ENCODE peak calls at places on chromosomes 1 and 21, in five cellular contexts. One of them, this sample, is unnamed.

GRCh38 chr1:222769181-222769580 is 32.2 kb downstream of the FAM177B start:
- DNase-seq in colonic mucosa: no peak
- DNase-seq in WTC11: no peak
- DNase-seq in T-cell: no peak
- DNase-seq in foreskin fibroblast: no peak
- DNase-seq in this sample: no peak

GRCh38 chr1:208967334-208967733 is 616.2 kb upstream of the CAMK1G start:
- DNase-seq in foreskin fibroblast: no peak
- DNase-seq in T-cell: no peak
- DNase-seq in colonic mucosa: no peak
- DNase-seq in WTC11: no peak
- DNase-seq in this sample: no peak

GRCh38 chr1:28592314-28593071 is 428 bp downstream of the RAB42 start:
- DNase-seq in T-cell: no peak
- DNase-seq in colonic mucosa: peak; percentile 27
- DNase-seq in foreskin fibroblast: peak; percentile 33
- DNase-seq in WTC11: peak; percentile 40
- DNase-seq in this sample: peak; percentile 39

GRCh38 chr1:24931481-24932221 is 1.6 kb upstream of the RUNX3 start:
- DNase-seq in foreskin fibroblast: no peak
- DNase-seq in WTC11: no peak
- DNase-seq in T-cell: no peak
- DNase-seq in colonic mucosa: no peak
- DNase-seq in this sample: no peak

GRCh38 chr1:95793893-95794292 is 559.9 kb downstream of the RWDD3 start:
- DNase-seq in foreskin fibroblast: peak; percentile 8
- DNase-seq in WTC11: peak; percentile 45
- DNase-seq in colonic mucosa: no peak
- DNase-seq in T-cell: no peak
- DNase-seq in this sample: no peak

GRCh38 chr1:178341218-178341956 is 155.4 kb downstream of the CLEC20A start:
- DNase-seq in foreskin fibroblast: peak; percentile 95
- DNase-seq in T-cell: no peak
- DNase-seq in WTC11: peak; percentile 88
- DNase-seq in colonic mucosa: peak; percentile 83
- DNase-seq in this sample: peak; percentile 90

GRCh38 chr1:246447501-246447900 is 59.6 kb downstream of the SMYD3 start:
- DNase-seq in colonic mucosa: no peak
- DNase-seq in foreskin fibroblast: peak; percentile 10
- DNase-seq in WTC11: no peak
- DNase-seq in T-cell: no peak
- DNase-seq in this sample: no peak

GRCh38 chr1:239909894-239910293 is 181.8 kb upstream of the FMN2 start:
- DNase-seq in T-cell: no peak
- DNase-seq in WTC11: no peak
- DNase-seq in foreskin fibroblast: peak; percentile 36
- DNase-seq in colonic mucosa: no peak
- DNase-seq in this sample: no peak

GRCh38 chr1:183273300-183273699 is 87.2 kb downstream of the LAMC2 start:
- DNase-seq in WTC11: no peak
- DNase-seq in foreskin fibroblast: peak; percentile 71
- DNase-seq in T-cell: no peak
- DNase-seq in colonic mucosa: no peak
- DNase-seq in this sample: peak; percentile 30

GRCh38 chr21:25456672-25457071 is 150.6 kb downstream of the MRPL39 start:
- DNase-seq in T-cell: no peak
- DNase-seq in WTC11: no peak
- DNase-seq in colonic mucosa: no peak
- DNase-seq in foreskin fibroblast: no peak
- DNase-seq in this sample: no peak

GRCh38 chr1:201594575-201595245 is 55.8 kb downstream of the NAV1 start:
- DNase-seq in T-cell: no peak
- DNase-seq in colonic mucosa: no peak
- DNase-seq in WTC11: peak; percentile 81
- DNase-seq in foreskin fibroblast: peak; percentile 60
- DNase-seq in this sample: no peak

GRCh38 chr1:177007437-177008161 is 156.9 kb downstream of the ASTN1 start:
- DNase-seq in colonic mucosa: no peak
- DNase-seq in WTC11: no peak
- DNase-seq in T-cell: no peak
- DNase-seq in foreskin fibroblast: no peak
- DNase-seq in this sample: no peak

GRCh38 chr1:150765229-150765976 is at the start of gene CTSS:
- DNase-seq in T-cell: peak; percentile 8
- DNase-seq in WTC11: no peak
- DNase-seq in colonic mucosa: no peak
- DNase-seq in foreskin fibroblast: peak; percentile 42
- DNase-seq in this sample: no peak

GRCh38 chr1:155079487-155080249 is 1.0 kb downstream of the EFNA3 start:
- DNase-seq in T-cell: no peak
- DNase-seq in WTC11: no peak
- DNase-seq in colonic mucosa: peak; percentile 47
- DNase-seq in foreskin fibroblast: no peak
- DNase-seq in this sample: peak; percentile 26

GRCh38 chr21:39647476-39647875 is 34.7 kb downstream of the B3GALT5 start:
- DNase-seq in T-cell: no peak
- DNase-seq in foreskin fibroblast: peak; percentile 66
- DNase-seq in colonic mucosa: no peak
- DNase-seq in WTC11: no peak
- DNase-seq in this sample: no peak

GRCh38 chr1:12078575-12078937 is 15.5 kb downstream of the TNFRSF8 start:
- DNase-seq in foreskin fibroblast: no peak
- DNase-seq in colonic mucosa: no peak
- DNase-seq in WTC11: no peak
- DNase-seq in T-cell: no peak
- DNase-seq in this sample: no peak

GRCh38 chr1:231241751-231242150 is 739 bp downstream of the GNPAT start:
- DNase-seq in T-cell: no peak
- DNase-seq in WTC11: no peak
- DNase-seq in colonic mucosa: peak; percentile 69
- DNase-seq in foreskin fibroblast: peak; percentile 40
- DNase-seq in this sample: peak; percentile 8

GRCh38 chr1:39213511-39214002 is 9.1 kb downstream of the MACF1 start:
- DNase-seq in T-cell: no peak
- DNase-seq in foreskin fibroblast: peak; percentile 45
- DNase-seq in WTC11: no peak
- DNase-seq in colonic mucosa: no peak
- DNase-seq in this sample: peak; percentile 37

GRCh38 chr1:6807782-6808181 is 22.5 kb downstream of the CAMTA1 start:
- DNase-seq in colonic mucosa: peak; percentile 69
- DNase-seq in foreskin fibroblast: no peak
- DNase-seq in T-cell: no peak
- DNase-seq in WTC11: no peak
- DNase-seq in this sample: no peak